ENCODE peak calls at places on chromosomes 2 and 18, in eight cellular contexts. One of them, this sample, is unnamed.

GRCh38 chr18:48876590-48876989 is 74.2 kb downstream of the SMAD7 start:
- DNase-seq in cardiac muscle cell: no peak
- DNase-seq in CD8-positive, alpha-beta T cell: no peak
- DNase-seq in IMR-90: no peak
- DNase-seq in B cell: no peak
- DNase-seq in pancreas: no peak
- DNase-seq in tibial artery: no peak
- DNase-seq in body of pancreas: no peak
- DNase-seq in this sample: no peak

GRCh38 chr2:15842771-15843666 is 97.3 kb upstream of the MYCN start:
- DNase-seq in cardiac muscle cell: no peak
- DNase-seq in CD8-positive, alpha-beta T cell: no peak
- DNase-seq in IMR-90: no peak
- DNase-seq in B cell: no peak
- DNase-seq in pancreas: no peak
- DNase-seq in tibial artery: no peak
- DNase-seq in body of pancreas: no peak
- DNase-seq in this sample: no peak

GRCh38 chr18:74506405-74507119 is 10.4 kb downstream of the CNDP2 start:
- DNase-seq in cardiac muscle cell: peak; percentile 59
- DNase-seq in CD8-positive, alpha-beta T cell: no peak
- DNase-seq in IMR-90: peak; percentile 36
- DNase-seq in B cell: no peak
- DNase-seq in pancreas: peak; percentile 6
- DNase-seq in tibial artery: no peak
- DNase-seq in body of pancreas: no peak
- DNase-seq in this sample: no peak

GRCh38 chr18:76212958-76213357 is 282.1 kb downstream of the ZNF516 start:
- DNase-seq in cardiac muscle cell: no peak
- DNase-seq in CD8-positive, alpha-beta T cell: no peak
- DNase-seq in IMR-90: no peak
- DNase-seq in B cell: no peak
- DNase-seq in pancreas: no peak
- DNase-seq in tibial artery: no peak
- DNase-seq in body of pancreas: no peak
- DNase-seq in this sample: no peak

GRCh38 chr2:24586955-24587354 is 95.9 kb downstream of the NCOA1 start:
- DNase-seq in cardiac muscle cell: no peak
- DNase-seq in CD8-positive, alpha-beta T cell: no peak
- DNase-seq in IMR-90: no peak
- DNase-seq in B cell: peak; percentile 42
- DNase-seq in pancreas: no peak
- DNase-seq in tibial artery: no peak
- DNase-seq in body of pancreas: no peak
- DNase-seq in this sample: no peak

GRCh38 chr2:100064165-100064564 is 78.2 kb downstream of the AFF3 start:
- DNase-seq in cardiac muscle cell: no peak
- DNase-seq in CD8-positive, alpha-beta T cell: no peak
- DNase-seq in IMR-90: no peak
- DNase-seq in B cell: no peak
- DNase-seq in pancreas: no peak
- DNase-seq in tibial artery: no peak
- DNase-seq in body of pancreas: no peak
- DNase-seq in this sample: no peak

GRCh38 chr2:130376433-130377293 is 20.8 kb downstream of the PTPN18 start:
- DNase-seq in cardiac muscle cell: no peak
- DNase-seq in CD8-positive, alpha-beta T cell: no peak
- DNase-seq in IMR-90: no peak
- DNase-seq in B cell: peak; percentile 68
- DNase-seq in pancreas: no peak
- DNase-seq in tibial artery: no peak
- DNase-seq in body of pancreas: no peak
- DNase-seq in this sample: no peak

GRCh38 chr2:201517094-201517493 is 65.6 kb downstream of the STRADB start:
- DNase-seq in cardiac muscle cell: no peak
- DNase-seq in CD8-positive, alpha-beta T cell: no peak
- DNase-seq in IMR-90: peak; percentile 56
- DNase-seq in B cell: no peak
- DNase-seq in pancreas: no peak
- DNase-seq in tibial artery: no peak
- DNase-seq in body of pancreas: no peak
- DNase-seq in this sample: no peak

GRCh38 chr2:239488078-239488590 is 87.3 kb upstream of the HDAC4 start:
- DNase-seq in cardiac muscle cell: no peak
- DNase-seq in CD8-positive, alpha-beta T cell: no peak
- DNase-seq in IMR-90: no peak
- DNase-seq in B cell: no peak
- DNase-seq in pancreas: no peak
- DNase-seq in tibial artery: no peak
- DNase-seq in body of pancreas: no peak
- DNase-seq in this sample: no peak

GRCh38 chr2:101752708-101753107 is 55.2 kb downstream of the MAP4K4 start:
- DNase-seq in cardiac muscle cell: no peak
- DNase-seq in CD8-positive, alpha-beta T cell: no peak
- DNase-seq in IMR-90: no peak
- DNase-seq in B cell: no peak
- DNase-seq in pancreas: no peak
- DNase-seq in tibial artery: no peak
- DNase-seq in body of pancreas: no peak
- DNase-seq in this sample: no peak

GRCh38 chr2:9590635-9591034 is 35.0 kb upstream of the ADAM17 start:
- DNase-seq in cardiac muscle cell: no peak
- DNase-seq in CD8-positive, alpha-beta T cell: no peak
- DNase-seq in IMR-90: peak; percentile 45
- DNase-seq in B cell: no peak
- DNase-seq in pancreas: no peak
- DNase-seq in tibial artery: no peak
- DNase-seq in body of pancreas: no peak
- DNase-seq in this sample: no peak

GRCh38 chr18:79779700-79780190 is 18.0 kb upstream of the KCNG2 start:
- DNase-seq in cardiac muscle cell: no peak
- DNase-seq in CD8-positive, alpha-beta T cell: no peak
- DNase-seq in IMR-90: no peak
- DNase-seq in B cell: no peak
- DNase-seq in pancreas: no peak
- DNase-seq in tibial artery: no peak
- DNase-seq in body of pancreas: no peak
- DNase-seq in this sample: no peak

GRCh38 chr2:30683240-30683956 is 123.8 kb downstream of the CAPN13 start:
- DNase-seq in cardiac muscle cell: no peak
- DNase-seq in CD8-positive, alpha-beta T cell: no peak
- DNase-seq in IMR-90: no peak
- DNase-seq in B cell: peak; percentile 71
- DNase-seq in pancreas: no peak
- DNase-seq in tibial artery: no peak
- DNase-seq in body of pancreas: no peak
- DNase-seq in this sample: no peak

GRCh38 chr2:201182650-201183372 is at the start of gene CASP10:
- DNase-seq in cardiac muscle cell: peak; percentile 88
- DNase-seq in CD8-positive, alpha-beta T cell: peak; percentile 17
- DNase-seq in IMR-90: peak; percentile 55
- DNase-seq in B cell: peak; percentile 52
- DNase-seq in pancreas: peak; percentile 21
- DNase-seq in tibial artery: no peak
- DNase-seq in body of pancreas: peak; percentile 22
- DNase-seq in this sample: peak; percentile 65

GRCh38 chr2:43127941-43128561 is 98.4 kb downstream of the ZFP36L2 start:
- DNase-seq in cardiac muscle cell: no peak
- DNase-seq in CD8-positive, alpha-beta T cell: no peak
- DNase-seq in IMR-90: no peak
- DNase-seq in B cell: no peak
- DNase-seq in pancreas: no peak
- DNase-seq in tibial artery: no peak
- DNase-seq in body of pancreas: no peak
- DNase-seq in this sample: no peak

GRCh38 chr2:43125090-43125998 is 101.1 kb downstream of the ZFP36L2 start:
- DNase-seq in cardiac muscle cell: no peak
- DNase-seq in CD8-positive, alpha-beta T cell: no peak
- DNase-seq in IMR-90: no peak
- DNase-seq in B cell: no peak
- DNase-seq in pancreas: no peak
- DNase-seq in tibial artery: no peak
- DNase-seq in body of pancreas: no peak
- DNase-seq in this sample: no peak

GRCh38 chr2:43129254-43129653 is 97.2 kb downstream of the ZFP36L2 start:
- DNase-seq in cardiac muscle cell: no peak
- DNase-seq in CD8-positive, alpha-beta T cell: no peak
- DNase-seq in IMR-90: no peak
- DNase-seq in B cell: no peak
- DNase-seq in pancreas: no peak
- DNase-seq in tibial artery: no peak
- DNase-seq in body of pancreas: no peak
- DNase-seq in this sample: no peak

GRCh38 chr2:43126817-43127207 is 99.6 kb downstream of the ZFP36L2 start:
- DNase-seq in cardiac muscle cell: no peak
- DNase-seq in CD8-positive, alpha-beta T cell: no peak
- DNase-seq in IMR-90: no peak
- DNase-seq in B cell: no peak
- DNase-seq in pancreas: no peak
- DNase-seq in tibial artery: no peak
- DNase-seq in body of pancreas: no peak
- DNase-seq in this sample: no peak

DNA sequence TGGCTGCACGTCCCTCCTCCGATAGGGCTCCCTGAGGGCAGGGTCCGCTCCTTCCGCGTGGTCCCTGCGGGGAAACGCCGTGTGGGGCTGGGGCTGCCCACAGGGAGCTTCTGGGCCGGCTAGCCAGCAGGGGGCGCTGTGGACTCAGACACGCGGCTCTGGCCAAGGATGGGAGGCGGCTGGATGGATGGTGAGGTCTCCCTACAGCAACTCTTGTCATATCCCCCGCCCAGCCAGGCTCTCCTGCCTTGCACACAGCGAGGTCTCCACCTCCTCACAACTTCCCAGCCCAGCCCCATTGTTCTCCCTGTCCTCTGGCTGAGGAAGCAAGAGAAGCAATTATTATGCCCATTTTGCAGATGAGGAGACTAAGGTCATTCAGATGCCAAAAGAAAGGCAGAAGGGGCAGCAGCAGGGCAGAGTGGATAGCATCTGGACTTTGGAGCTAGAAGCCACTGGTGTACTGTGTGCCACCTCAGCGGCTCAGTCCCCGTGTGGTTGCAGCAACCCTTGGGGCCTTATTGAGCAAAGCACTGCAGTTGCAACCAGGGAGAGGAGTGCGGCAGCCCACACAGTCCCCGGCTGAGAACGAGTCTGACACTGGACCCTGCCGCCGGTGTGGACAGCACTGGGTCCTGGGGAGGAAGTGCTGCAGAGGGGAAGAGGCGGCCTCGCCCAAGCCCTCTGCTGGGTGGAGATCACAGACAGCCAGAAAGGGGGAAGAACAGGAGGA is 99.0 kb downstream of the ZFP36L2 start:
- DNase-seq in cardiac muscle cell: peak; percentile 70
- DNase-seq in CD8-positive, alpha-beta T cell: peak; percentile 96
- DNase-seq in IMR-90: no peak
- DNase-seq in B cell: peak; percentile 78
- DNase-seq in pancreas: peak; percentile 53
- DNase-seq in tibial artery: peak; percentile 69
- DNase-seq in body of pancreas: peak; percentile 60
- DNase-seq in this sample: peak; percentile 83
- TF ChIP-seq CTCF in cardiac muscle cell: peak; percentile 61
- TF ChIP-seq CTCF in CD8-positive, alpha-beta T cell: peak; percentile 75
- TF ChIP-seq CTCF in IMR-90: peak; percentile 45
- TF ChIP-seq CTCF in B cell: peak; percentile 75
- TF ChIP-seq CTCF in pancreas: peak; percentile 28
- TF ChIP-seq CTCF in tibial artery: peak; percentile 24
- TF ChIP-seq CTCF in body of pancreas: peak; percentile 38
- TF ChIP-seq CTCF in this sample: peak; percentile 61

GRCh38 chr18:44325903-44326650 is 354.6 kb upstream of the SETBP1 start:
- DNase-seq in cardiac muscle cell: peak; percentile 84
- DNase-seq in CD8-positive, alpha-beta T cell: no peak
- DNase-seq in IMR-90: peak; percentile 61
- DNase-seq in B cell: no peak
- DNase-seq in pancreas: peak; percentile 69
- DNase-seq in tibial artery: peak; percentile 47
- DNase-seq in body of pancreas: peak; percentile 68
- DNase-seq in this sample: peak; percentile 75
- TF ChIP-seq CTCF in cardiac muscle cell: peak; percentile 69
- TF ChIP-seq CTCF in CD8-positive, alpha-beta T cell: no peak
- TF ChIP-seq CTCF in IMR-90: peak; percentile 30
- TF ChIP-seq CTCF in B cell: peak; percentile 41
- TF ChIP-seq CTCF in pancreas: peak; percentile 55
- TF ChIP-seq CTCF in tibial artery: peak; percentile 14
- TF ChIP-seq CTCF in body of pancreas: peak; percentile 50
- TF ChIP-seq CTCF in this sample: peak; percentile 21

GRCh38 chr18:23236876-23237468 is 101.7 kb downstream of the CABLES1 start:
- DNase-seq in cardiac muscle cell: no peak
- DNase-seq in CD8-positive, alpha-beta T cell: no peak
- DNase-seq in IMR-90: no peak
- DNase-seq in B cell: no peak
- DNase-seq in pancreas: no peak
- DNase-seq in tibial artery: no peak
- DNase-seq in body of pancreas: no peak
- DNase-seq in this sample: no peak

GRCh38 chr18:23238152-23238531 is 102.9 kb downstream of the CABLES1 start:
- DNase-seq in cardiac muscle cell: peak; percentile 92
- DNase-seq in CD8-positive, alpha-beta T cell: no peak
- DNase-seq in IMR-90: peak; percentile 60
- DNase-seq in B cell: no peak
- DNase-seq in pancreas: no peak
- DNase-seq in tibial artery: peak; percentile 77
- DNase-seq in body of pancreas: no peak
- DNase-seq in this sample: no peak

GRCh38 chr18:23239350-23239692 is 104.0 kb downstream of the CABLES1 start:
- DNase-seq in cardiac muscle cell: no peak
- DNase-seq in CD8-positive, alpha-beta T cell: no peak
- DNase-seq in IMR-90: no peak
- DNase-seq in B cell: no peak
- DNase-seq in pancreas: no peak
- DNase-seq in tibial artery: no peak
- DNase-seq in body of pancreas: no peak
- DNase-seq in this sample: no peak

GRCh38 chr18:23238651-23239349 is 103.5 kb downstream of the CABLES1 start:
- DNase-seq in cardiac muscle cell: peak; percentile 75
- DNase-seq in CD8-positive, alpha-beta T cell: no peak
- DNase-seq in IMR-90: peak; percentile 33
- DNase-seq in B cell: no peak
- DNase-seq in pancreas: no peak
- DNase-seq in tibial artery: no peak
- DNase-seq in body of pancreas: no peak
- DNase-seq in this sample: no peak

GRCh38 chr18:23237524-23238151 is 102.4 kb downstream of the CABLES1 start:
- DNase-seq in cardiac muscle cell: peak; percentile 69
- DNase-seq in CD8-positive, alpha-beta T cell: peak; percentile 38
- DNase-seq in IMR-90: peak; percentile 41
- DNase-seq in B cell: peak; percentile 64
- DNase-seq in pancreas: no peak
- DNase-seq in tibial artery: peak; percentile 71
- DNase-seq in body of pancreas: no peak
- DNase-seq in this sample: peak; percentile 41
- TF ChIP-seq CTCF in cardiac muscle cell: peak; percentile 51
- TF ChIP-seq CTCF in CD8-positive, alpha-beta T cell: no peak
- TF ChIP-seq CTCF in IMR-90: peak; percentile 18
- TF ChIP-seq CTCF in B cell: no peak
- TF ChIP-seq CTCF in pancreas: no peak
- TF ChIP-seq CTCF in tibial artery: peak; percentile 43
- TF ChIP-seq CTCF in body of pancreas: no peak
- TF ChIP-seq CTCF in this sample: no peak

DNA sequence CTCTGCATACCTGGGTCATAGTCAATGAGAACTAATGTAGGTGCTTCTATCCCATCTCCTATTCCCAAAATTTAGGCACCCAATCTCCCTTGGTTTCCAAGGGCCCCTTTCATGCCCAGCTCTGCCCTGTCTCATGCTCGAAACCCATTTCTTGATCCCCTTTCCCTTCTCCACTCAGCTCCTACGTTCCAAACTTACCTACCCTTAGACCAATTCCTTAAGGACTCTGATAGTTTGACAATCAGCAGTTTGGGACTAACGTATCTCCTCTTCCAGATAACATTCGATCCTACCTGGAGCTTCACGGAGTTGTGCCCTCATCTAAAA is 141.4 kb upstream of the LGALSL start:
- DNase-seq in cardiac muscle cell: no peak
- DNase-seq in CD8-positive, alpha-beta T cell: no peak
- DNase-seq in IMR-90: no peak
- DNase-seq in B cell: no peak
- DNase-seq in pancreas: no peak
- DNase-seq in tibial artery: no peak
- DNase-seq in body of pancreas: no peak
- DNase-seq in this sample: no peak
- TF ChIP-seq CTCF in cardiac muscle cell: no peak
- TF ChIP-seq CTCF in CD8-positive, alpha-beta T cell: no peak
- TF ChIP-seq CTCF in IMR-90: no peak
- TF ChIP-seq CTCF in B cell: no peak
- TF ChIP-seq CTCF in pancreas: no peak
- TF ChIP-seq CTCF in tibial artery: no peak
- TF ChIP-seq CTCF in body of pancreas: no peak
- TF ChIP-seq CTCF in this sample: no peak

This sample was measured in colonic mucosa.